ENCODE peak calls at places on chromosomes 2 and 18, in four cellular contexts. B, V, L and E are unnamed samples.
A peak's percentile ranks its signal among the peaks of the same experiment; 100 is the strongest.

GRCh38 chr2:138415891-138416494 is 85.6 kb upstream of the SPOPL start:
- DNase-seq in B (no peak), L (no peak), V (no peak), E (no peak)

GRCh38 chr18:67302043-67302442 is 214.5 kb downstream of the DSEL start:
- DNase-seq in B (no peak), L (no peak), V (no peak), E (peak; percentile 1)

GRCh38 chr2:138707424-138708074 is 72.6 kb downstream of the NXPH2 start:
- DNase-seq in B (no peak), L (no peak), V (no peak), E (peak; percentile 25)

GRCh38 chr18:79862562-79862961 is 64.8 kb downstream of the KCNG2 start:
- DNase-seq in B (peak; percentile 21), L (no peak), V (no peak), E (no peak)

GRCh38 chr18:32450026-32450681 is 20.5 kb downstream of the GAREM1 start:
- DNase-seq in V (peak; percentile 8), B (no peak), L (no peak), E (no peak)

GRCh38 chr2:85314884-85315242 is 12.9 kb downstream of the TGOLN2 start:
- DNase-seq in L (no peak), V (no peak), B (no peak), E (no peak)

GRCh38 chr2:200748779-200749178 is 62.9 kb upstream of the BZW1 start:
- DNase-seq in V (peak; percentile 30), L (no peak), B (no peak), E (no peak)

GRCh38 chr2:76958749-76959148 is 563.4 kb downstream of the LRRTM4 start:
- DNase-seq in L (no peak), B (peak; percentile 3), V (no peak), E (no peak)

GRCh38 chr18:50097702-50098101 is 97.2 kb downstream of the MYO5B start:
- DNase-seq in B (no peak), L (no peak), V (no peak), E (peak; percentile 63)

GRCh38 chr2:113910110-113910717 is 20.3 kb downstream of the ACTR3 start:
- DNase-seq in B (no peak), V (peak; percentile 46), L (no peak), E (no peak)

GRCh38 chr2:138581909-138582308 is 80.3 kb downstream of the SPOPL start:
- DNase-seq in V (no peak), B (no peak), L (no peak), E (no peak)

GRCh38 chr2:128293426-128293755 is 25.3 kb downstream of the HS6ST1 start:
- DNase-seq in B (no peak), L (no peak), V (no peak), E (no peak)

GRCh38 chr2:236264256-236264655 is at the start of gene ASB18:
- DNase-seq in B (no peak), L (no peak), V (no peak), E (no peak)

GRCh38 chr2:33441235-33441810 is 35.1 kb upstream of the RASGRP3 start:
- DNase-seq in L (no peak), B (peak; percentile 61), V (peak; percentile 51), E (no peak)

GRCh38 chr2:216017365-216017764 is 4.0 kb upstream of the MREG start:
- DNase-seq in V (peak; percentile 34), B (no peak), L (no peak), E (no peak)

GRCh38 chr18:62963522-62963921 is 248.2 kb downstream of the PHLPP1 start:
- DNase-seq in L (no peak), B (no peak), V (no peak), E (no peak)

GRCh38 chr2:142693171-142693950 is 184.1 kb upstream of the KYNU start:
- DNase-seq in B (no peak), L (no peak), V (no peak), E (no peak)

GRCh38 chr2:95056461-95057459 is 31.3 kb downstream of the MAL start:
- DNase-seq in B (peak; percentile 51), L (no peak), V (no peak), E (no peak)
- H3K27me3 ChIP-seq in B (peaks cover 2% of the 10 kb centered on the region), L (no peaks in the 10 kb centered on the region), V (no peaks in the 10 kb centered on the region), E (no peaks in the 10 kb centered on the region)

DNA sequence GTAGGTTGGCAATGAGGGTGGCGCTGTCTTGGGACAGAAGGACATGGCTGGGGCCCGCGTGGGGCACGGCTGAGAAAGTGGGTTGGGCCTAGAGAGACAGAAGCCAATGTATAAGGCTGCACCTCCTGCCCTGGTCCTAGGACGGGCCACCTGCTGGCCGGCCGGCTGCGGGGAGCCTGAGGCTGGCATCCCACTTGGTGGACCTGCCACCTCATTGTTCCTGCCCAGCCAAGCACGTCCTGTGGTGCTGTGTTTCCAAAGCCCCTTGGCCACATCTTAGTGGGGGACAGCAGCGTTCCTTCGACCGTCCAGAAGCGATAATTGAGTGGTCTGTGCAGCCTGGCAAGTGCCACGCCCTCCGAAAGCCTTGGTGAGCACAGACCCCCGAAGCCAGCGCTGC is 223.9 kb downstream of the LDLRAD4 start:
- DNase-seq in L (no peak), B (no peak), V (no peak), E (no peak)
- H3K27me3 ChIP-seq in L (no peaks in the 10 kb centered on the region), B (no peaks in the 10 kb centered on the region), V (no peaks in the 10 kb centered on the region), E (no peaks in the 10 kb centered on the region)

GRCh38 chr2:120250640-120251039 is 2.0 kb upstream of the RALB start:
- DNase-seq in L (no peak), V (no peak), B (no peak), E (no peak)
- H3K27me3 ChIP-seq in L (no peaks in the 10 kb centered on the region), V (no peaks in the 10 kb centered on the region), B (peaks cover 33% of the 10 kb centered on the region), E (no peaks in the 10 kb centered on the region)

DNA sequence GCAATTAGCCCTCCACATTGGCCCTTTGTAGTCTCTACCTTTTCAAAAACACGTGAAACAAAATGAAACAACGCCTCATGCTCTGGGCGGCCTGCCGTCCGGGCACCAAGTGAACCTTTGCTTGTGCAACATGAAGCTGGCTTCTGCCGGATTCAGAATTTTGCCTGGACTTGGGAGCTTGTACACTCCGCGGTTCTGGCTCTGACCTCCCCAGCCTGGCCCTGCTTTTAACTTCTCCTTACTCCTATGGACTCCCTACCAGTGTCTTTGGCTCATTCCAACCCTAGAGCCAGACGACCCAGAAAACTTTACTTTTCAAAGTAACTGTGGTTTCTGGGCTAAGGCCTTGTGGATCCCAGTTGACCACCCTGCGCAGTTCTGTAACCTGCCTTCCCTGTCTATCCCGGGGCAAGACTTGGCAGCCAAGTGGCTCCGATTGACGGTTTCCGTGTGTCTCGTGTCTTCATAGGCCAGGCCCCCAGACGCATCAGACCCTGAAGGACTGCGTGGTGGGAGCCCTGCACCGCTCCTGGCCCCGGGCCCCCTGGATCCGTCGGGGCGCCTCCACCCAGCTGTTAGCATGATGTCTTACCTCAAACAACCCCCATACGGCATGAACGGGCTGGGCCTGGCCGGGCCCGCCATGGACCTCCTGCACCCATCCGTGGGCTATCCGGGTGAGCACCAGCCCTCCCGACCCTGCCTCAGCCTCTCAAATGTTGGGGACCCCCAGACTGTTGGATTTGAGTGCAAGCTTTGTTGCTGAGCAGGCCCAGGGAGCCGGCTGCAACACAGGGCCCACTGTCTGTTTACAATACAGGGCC is 2.0 kb downstream of the OTX1 start:
- DNase-seq in V (no peak), L (no peak), B (peak; percentile 51), E (no peak)
- H3K27me3 ChIP-seq in V (peaks cover 75% of the 10 kb centered on the region), L (peaks cover 14% of the 10 kb centered on the region), B (peaks cover 96% of the 10 kb centered on the region), E (peaks cover 97% of the 10 kb centered on the region)

DNA sequence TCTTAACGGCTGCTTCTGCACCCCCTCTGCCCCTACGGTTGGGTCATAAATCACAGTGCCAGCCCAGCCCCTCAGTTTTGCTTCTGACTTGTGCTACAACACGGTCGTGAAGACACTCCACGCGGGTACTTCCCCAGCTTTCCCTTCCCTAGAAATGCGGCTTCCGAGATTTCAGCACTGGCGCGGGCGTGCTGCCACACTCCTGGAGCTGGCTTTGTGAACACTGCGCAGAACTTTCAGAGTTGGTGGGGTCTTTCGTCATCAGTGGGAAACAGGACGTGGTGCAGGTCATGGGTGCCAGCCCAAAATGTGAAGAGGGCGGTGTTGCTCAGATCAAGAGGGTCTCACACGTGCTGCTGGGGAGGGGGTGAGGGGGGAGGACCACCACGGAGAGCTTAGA is 733.0 kb upstream of the SALL3 start:
- DNase-seq in L (no peak), V (no peak), B (no peak), E (no peak)
- H3K27me3 ChIP-seq in L (no peaks in the 10 kb centered on the region), V (peaks cover 6% of the 10 kb centered on the region), B (no peaks in the 10 kb centered on the region), E (peaks cover 6% of the 10 kb centered on the region)

DNA sequence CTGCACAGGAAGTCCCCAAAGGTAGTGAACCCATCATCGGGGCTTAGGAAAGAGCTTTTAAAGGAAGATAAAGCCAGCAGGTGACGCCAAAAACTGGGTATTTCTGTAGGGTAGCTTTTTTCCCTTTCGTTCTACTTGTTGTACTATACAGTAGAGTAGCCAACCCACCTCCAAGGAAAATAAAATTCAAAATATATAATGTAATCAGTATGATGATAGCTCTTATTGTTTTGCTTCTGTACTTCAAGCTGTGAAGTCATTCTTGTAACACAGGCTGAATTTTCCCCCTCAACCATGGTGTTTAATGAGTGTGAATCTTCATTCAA is 112.1 kb downstream of the FAM210A start:
- DNase-seq in V (no peak), B (no peak), L (no peak), E (no peak)
- H3K27me3 ChIP-seq in V (no peaks in the 10 kb centered on the region), B (peaks cover 4% of the 10 kb centered on the region), L (no peaks in the 10 kb centered on the region), E (peaks cover 28% of the 10 kb centered on the region)

GRCh38 chr2:70420740-70421139 is 118.9 kb upstream of the FAM136A start:
- DNase-seq in L (no peak), V (no peak), B (no peak), E (no peak)
- H3K27me3 ChIP-seq in L (peaks cover 4% of the 10 kb centered on the region), V (no peaks in the 10 kb centered on the region), B (peaks cover 10% of the 10 kb centered on the region), E (no peaks in the 10 kb centered on the region)

GRCh38 chr2:241865416-241865956 is 4.0 kb upstream of the RTP5 start:
- DNase-seq in B (no peak), L (no peak), V (no peak), E (no peak)
- H3K27me3 ChIP-seq in B (no peaks in the 10 kb centered on the region), L (no peaks in the 10 kb centered on the region), V (peaks cover 19% of the 10 kb centered on the region), E (peaks cover 57% of the 10 kb centered on the region)

GRCh38 chr2:110874565-110875383 is 142.4 kb downstream of the ACOXL start:
- DNase-seq in B (peak; percentile 34), L (no peak), V (no peak), E (no peak)

GRCh38 chr2:110873597-110874525 is 141.5 kb downstream of the ACOXL start:
- DNase-seq in V (no peak), L (no peak), B (peak; percentile 56), E (no peak)

GRCh38 chr2:110876167-110876999 is 144.0 kb downstream of the ACOXL start:
- DNase-seq in B (peak; percentile 60), L (no peak), V (no peak), E (no peak)

GRCh38 chr2:110877031-110877827 is 144.9 kb downstream of the ACOXL start:
- DNase-seq in B (peak; percentile 18), L (no peak), V (no peak), E (no peak)

DNA sequence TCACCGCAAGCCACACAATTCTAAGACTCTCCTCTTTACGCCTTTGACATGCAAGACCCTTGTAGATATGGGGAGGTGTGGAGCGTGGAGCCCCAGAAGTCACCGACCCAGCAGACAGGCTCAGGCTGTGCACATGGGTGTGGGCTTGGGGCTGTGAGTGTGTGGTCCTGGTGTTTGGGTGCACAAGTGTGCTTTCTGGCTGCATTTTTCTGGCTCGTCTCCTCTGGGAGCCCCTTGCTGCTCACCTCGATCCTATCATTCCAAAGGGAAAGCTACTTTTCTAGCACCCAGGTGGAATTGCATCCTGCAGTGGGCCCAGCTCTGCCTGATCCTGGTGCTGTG is 143.0 kb downstream of the ACOXL start:
- DNase-seq in B (no peak), V (no peak), L (no peak), E (no peak)
- H3K27me3 ChIP-seq in B (no peaks in the 10 kb centered on the region), V (no peaks in the 10 kb centered on the region), L (peaks cover 3% of the 10 kb centered on the region), E (peaks cover 3% of the 10 kb centered on the region)